ENCODE peak calls at places on chromosomes 16 and 17, in four cellular contexts. One of them, this sample, is unnamed.

GRCh38 chr16:71895679-71896385 is 501 bp downstream of the IST1 start:
- DNase-seq in RCC 7860: no peak
- DNase-seq in C1 segment of cervical spinal cord: no peak
- DNase-seq in type B pancreatic cell: peak; percentile 72
- DNase-seq in this sample: peak; percentile 56

GRCh38 chr16:66569827-66570405 is 3.7 kb downstream of the CMTM1 start:
- DNase-seq in type B pancreatic cell: no peak
- DNase-seq in C1 segment of cervical spinal cord: no peak
- DNase-seq in RCC 7860: no peak
- DNase-seq in this sample: no peak

GRCh38 chr17:49016775-49017463 is 19.7 kb downstream of the IGF2BP1 start:
- DNase-seq in RCC 7860: peak; percentile 76
- DNase-seq in C1 segment of cervical spinal cord: no peak
- DNase-seq in type B pancreatic cell: peak; percentile 58
- DNase-seq in this sample: no peak

GRCh38 chr17:63066158-63066808 is 100.2 kb downstream of the TANC2 start:
- DNase-seq in C1 segment of cervical spinal cord: no peak
- DNase-seq in type B pancreatic cell: no peak
- DNase-seq in RCC 7860: no peak
- DNase-seq in this sample: no peak

GRCh38 chr16:81263470-81264200 is 25.1 kb downstream of the BCO1 start:
- DNase-seq in type B pancreatic cell: no peak
- DNase-seq in RCC 7860: no peak
- DNase-seq in C1 segment of cervical spinal cord: no peak
- DNase-seq in this sample: no peak

GRCh38 chr16:85372627-85373372 is 240.3 kb upstream of the GSE1 start:
- DNase-seq in type B pancreatic cell: no peak
- DNase-seq in RCC 7860: peak; percentile 81
- DNase-seq in C1 segment of cervical spinal cord: no peak
- DNase-seq in this sample: no peak

GRCh38 chr16:23435500-23435899 is 17.5 kb downstream of the COG7 start:
- DNase-seq in C1 segment of cervical spinal cord: no peak
- DNase-seq in RCC 7860: peak; percentile 57
- DNase-seq in type B pancreatic cell: no peak
- DNase-seq in this sample: peak; percentile 82

GRCh38 chr17:41651625-41652460 is 27.5 kb upstream of the KRT17 start:
- DNase-seq in type B pancreatic cell: no peak
- DNase-seq in C1 segment of cervical spinal cord: no peak
- DNase-seq in RCC 7860: no peak
- DNase-seq in this sample: no peak

GRCh38 chr17:77491921-77492445 is 351.2 kb downstream of the SEC14L1 start:
- DNase-seq in type B pancreatic cell: no peak
- DNase-seq in RCC 7860: no peak
- DNase-seq in C1 segment of cervical spinal cord: no peak
- DNase-seq in this sample: peak; percentile 22

This sample was measured in glutamatergic neuron.